ENCODE peak calls at places on chromosomes 13 and 19, in six cellular contexts. Q is mucosa of gallbladder, B is lower leg skin, U is head of caudate nucleus, G is fibroblast of the conjunctiva, K is hippocampal formation. X is an unnamed sample.

GRCh38 chr13:20702945-20703784 is at the start of gene IL17D:
- DNase-seq in Q (no peak), B (no peak), U (peak; percentile 56), G (no peak), K (peak; percentile 32), X (peak; percentile 29)

GRCh38 chr19:41910992-41911888 is 17.0 kb downstream of the ERFL start:
- DNase-seq in Q (no peak), B (no peak), U (no peak), G (no peak), K (no peak), X (no peak)

GRCh38 chr19:7830272-7830771 is 304 bp downstream of the EVI5L start:
- DNase-seq in Q (no peak), B (no peak), U (peak; percentile 28), G (no peak), K (no peak), X (no peak)

GRCh38 chr19:46616631-46617322 is 8.1 kb downstream of the PTGIR start:
- DNase-seq in Q (no peak), B (no peak), U (no peak), G (no peak), K (no peak), X (peak; percentile 33)

GRCh38 chr13:77555246-77555645 is 19.7 kb downstream of the SCEL start:
- DNase-seq in Q (no peak), B (no peak), U (no peak), G (no peak), K (no peak), X (no peak)

GRCh38 chr13:24654741-24655140 is 25.5 kb upstream of the ATP12A start:
- DNase-seq in Q (no peak), B (no peak), U (no peak), G (no peak), K (no peak), X (no peak)

GRCh38 chr19:3257071-3257470 is 32.6 kb downstream of the CELF5 start:
- DNase-seq in Q (no peak), B (no peak), U (no peak), G (no peak), K (no peak), X (no peak)

GRCh38 chr13:52851153-52851962 is 2.9 kb upstream of the PCDH8 start:
- DNase-seq in Q (no peak), B (no peak), U (peak; percentile 44), G (no peak), K (peak; percentile 27), X (peak; percentile 47)

GRCh38 chr13:66508153-66508909 is 721.8 kb downstream of the PCDH9 start:
- DNase-seq in Q (no peak), B (no peak), U (no peak), G (no peak), K (no peak), X (no peak)

GRCh38 chr13:48680756-48681392 is 27.1 kb downstream of the CYSLTR2 start:
- DNase-seq in Q (no peak), B (no peak), U (no peak), G (no peak), K (no peak), X (no peak)

GRCh38 chr13:45932611-45933182 is 81.1 kb upstream of the SIAH3 start:
- DNase-seq in Q (no peak), B (no peak), U (no peak), G (no peak), K (no peak), X (no peak)

GRCh38 chr19:53518716-53519115 is 19.2 kb upstream of the ZNF331 start:
- DNase-seq in Q (no peak), B (no peak), U (no peak), G (no peak), K (no peak), X (no peak)

GRCh38 chr19:46998445-46999142 is 21.0 kb upstream of the NPAS1 start:
- DNase-seq in Q (no peak), B (no peak), U (peak; percentile 59), G (no peak), K (peak; percentile 42), X (no peak)